ENCODE peak calls at places on chromosomes 13 and 19, in five cellular contexts. S is KG1, F is GM13977, Z is cardiac muscle cell, J is EL. O is an unnamed sample.

GRCh38 chr13:25633108-25633507 is 261.3 kb downstream of the ATP8A2 start:
- DNase-seq in S (no peak), J (no peak), Z (no peak), F (no peak), O (no peak)

GRCh38 chr19:47284324-47284899 is 9.7 kb downstream of the INAFM1 start:
- DNase-seq in S (peak), F (peak), J (peak), Z (peak), O (peak)

GRCh38 chr19:42090687-42091086 is 14.7 kb downstream of the ZNF574 start:
- DNase-seq in S (no peak), F (no peak), J (no peak), Z (no peak), O (no peak)

GRCh38 chr13:65497265-65497664 is 1732.9 kb downstream of the PCDH9 start:
- DNase-seq in Z (no peak), F (no peak), J (peak), S (no peak), O (peak)

GRCh38 chr13:44523176-44524017 is 52.7 kb downstream of the TSC22D1 start:
- DNase-seq in J (peak), Z (peak), F (peak), S (no peak), O (peak)

GRCh38 chr19:53671621-53672111 is 39.9 kb downstream of the DPRX start:
- DNase-seq in J (no peak), F (no peak), S (no peak), Z (no peak), O (no peak)

GRCh38 chr19:38559428-38560401 is 58.0 kb downstream of the MAP4K1 start:
- DNase-seq in Z (no peak), F (peak), J (peak), S (no peak), O (peak)

GRCh38 chr19:17751912-17752273 is 616 bp downstream of the FCHO1 start:
- DNase-seq in J (no peak), Z (no peak), S (no peak), F (no peak), O (no peak)

GRCh38 chr19:18460313-18460712 is 22.4 kb upstream of the ISYNA1 start:
- DNase-seq in F (no peak), J (peak), Z (peak), S (no peak), O (peak)

GRCh38 chr19:46571495-46571894 is 29.6 kb upstream of the CALM3 start:
- DNase-seq in Z (peak), J (no peak), S (no peak), F (no peak), O (peak)

GRCh38 chr13:81283561-81283960 is 942.6 kb upstream of the SPRY2 start:
- DNase-seq in J (no peak), Z (no peak), F (no peak), S (no peak), O (no peak)

GRCh38 chr19:10290876-10291553 is 1.3 kb downstream of the ICAM5 start:
- DNase-seq in Z (peak), S (peak), J (peak), F (peak), O (peak)

GRCh38 chr19:49987159-49987698 is 26.3 kb upstream of the SIGLEC11 start:
- DNase-seq in J (peak), Z (peak), F (peak), S (peak), O (peak)

GRCh38 chr19:2927032-2927430 is 17.7 kb downstream of the ZNF77 start:
- DNase-seq in F (no peak), J (no peak), Z (no peak), S (no peak), O (no peak)

GRCh38 chr13:113514844-113515243 is 24.3 kb upstream of the DCUN1D2 start:
- DNase-seq in J (no peak), S (no peak), F (no peak), Z (no peak), O (no peak)

GRCh38 chr19:4579389-4579788 is 19.9 kb upstream of the SEMA6B start:
- DNase-seq in S (no peak), Z (no peak), J (no peak), F (no peak), O (no peak)

GRCh38 chr19:36819130-36819630 is 19.0 kb downstream of the ZNF790 start:
- DNase-seq in J (no peak), F (no peak), Z (no peak), S (no peak), O (no peak)

GRCh38 chr19:47587295-47587694 is 14.3 kb upstream of the ZNF541 start:
- DNase-seq in J (peak), F (no peak), Z (peak), S (no peak), O (no peak)

GRCh38 chr19:5313307-5313706 is 27.3 kb downstream of the PTPRS start:
- DNase-seq in F (no peak), S (no peak), J (no peak), Z (no peak), O (no peak)

GRCh38 chr19:49553451-49554271 is 25.9 kb downstream of the RCN3 start:
- DNase-seq in Z (peak), F (no peak), S (no peak), J (peak), O (peak)

GRCh38 chr13:79997244-79997643 is 343.7 kb downstream of the SPRY2 start:
- DNase-seq in Z (no peak), J (no peak), F (no peak), S (no peak), O (no peak)

GRCh38 chr19:10044390-10044789 is 31.1 kb downstream of the RDH8 start:
- DNase-seq in S (no peak), Z (no peak), J (no peak), F (peak), O (no peak)

GRCh38 chr19:43534811-43535761 is 2.1 kb downstream of the ZNF575 start:
- DNase-seq in S (no peak), J (peak), Z (peak), F (no peak), O (peak)

GRCh38 chr19:49212302-49212701 is 54.7 kb downstream of the TRPM4 start:
- DNase-seq in Z (peak), F (no peak), J (no peak), S (no peak), O (peak)

GRCh38 chr19:44725251-44725650 is 23.3 kb upstream of the BCL3 start:
- DNase-seq in J (no peak), F (no peak), Z (no peak), S (no peak), O (no peak)

GRCh38 chr19:10238172-10238783 is 7.1 kb upstream of the S1PR2 start:
- DNase-seq in S (no peak), J (peak), Z (peak), F (no peak), O (peak)

GRCh38 chr19:49359851-49360845 is 2.1 kb downstream of the TEAD2 start:
- DNase-seq in J (no peak), Z (peak), F (peak), S (no peak), O (peak)

GRCh38 chr13:53342623-53343022 is 314.0 kb downstream of the OLFM4 start:
- DNase-seq in J (no peak), Z (no peak), F (no peak), S (no peak), O (no peak)

GRCh38 chr13:110915874-110916670 is 1.2 kb upstream of the ANKRD10 start:
- DNase-seq in S (no peak), Z (peak), J (peak), F (no peak), O (peak)

GRCh38 chr19:36508325-36508724 is 19.0 kb upstream of the ZNF566 start:
- DNase-seq in F (no peak), J (no peak), Z (no peak), S (no peak), O (no peak)

GRCh38 chr19:52945652-52946321 is 16.9 kb downstream of the ZNF816 start:
- DNase-seq in F (no peak), S (no peak), J (no peak), Z (no peak), O (no peak)

GRCh38 chr13:21837841-21838551 is 167.1 kb downstream of the FGF9 start:
- DNase-seq in F (no peak), Z (no peak), J (peak), S (no peak), O (no peak)

GRCh38 chr13:59494560-59494970 is 669.2 kb downstream of the DIAPH3 start:
- DNase-seq in S (no peak), F (no peak), Z (peak), J (peak), O (peak)

GRCh38 chr13:48603375-48603774 is 50.4 kb upstream of the CYSLTR2 start:
- DNase-seq in S (no peak), Z (no peak), F (no peak), J (no peak), O (no peak)

GRCh38 chr19:48551437-48552302 is at the start of gene SULT2B1:
- DNase-seq in F (no peak), S (no peak), Z (no peak), J (no peak), O (no peak)

O was measured in adipocyte.